ENCODE peak calls at places on chromosomes 12 and 14, in six cellular contexts. One of them, this sample, is unnamed.

GRCh38 chr14:61472025-61472672 is 150.8 kb downstream of the PRKCH start:
- DNase-seq in HCT116: no peak
- DNase-seq in keratinocyte: no peak
- DNase-seq in astrocyte: peak; percentile 99
- DNase-seq in fibroblast of lung: peak; percentile 99
- DNase-seq in DND-41: peak; percentile 76
- DNase-seq in this sample: no peak

GRCh38 chr14:100764716-100765115 is 38.0 kb downstream of the DLK1 start:
- DNase-seq in astrocyte: no peak
- DNase-seq in keratinocyte: no peak
- DNase-seq in fibroblast of lung: no peak
- DNase-seq in HCT116: no peak
- DNase-seq in DND-41: no peak
- DNase-seq in this sample: peak; percentile 70

GRCh38 chr12:100058482-100059029 is 73.8 kb upstream of the ANKS1B start:
- DNase-seq in DND-41: no peak
- DNase-seq in keratinocyte: peak; percentile 17
- DNase-seq in HCT116: no peak
- DNase-seq in fibroblast of lung: peak; percentile 97
- DNase-seq in astrocyte: peak; percentile 97
- DNase-seq in this sample: no peak

GRCh38 chr12:647039-647712 is 16.1 kb downstream of the NINJ2 start:
- DNase-seq in astrocyte: no peak
- DNase-seq in HCT116: no peak
- DNase-seq in fibroblast of lung: no peak
- DNase-seq in keratinocyte: no peak
- DNase-seq in DND-41: no peak
- DNase-seq in this sample: no peak

GRCh38 chr12:3216726-3217682 is 139.8 kb downstream of the TSPAN9 start:
- DNase-seq in fibroblast of lung: peak; percentile 80
- DNase-seq in DND-41: no peak
- DNase-seq in keratinocyte: peak; percentile 80
- DNase-seq in HCT116: peak; percentile 4
- DNase-seq in astrocyte: peak; percentile 71
- DNase-seq in this sample: no peak

GRCh38 chr14:54487771-54488170 is 1.0 kb downstream of the GMFB start:
- DNase-seq in HCT116: no peak
- DNase-seq in keratinocyte: no peak
- DNase-seq in fibroblast of lung: peak; percentile 65
- DNase-seq in DND-41: no peak
- DNase-seq in astrocyte: peak; percentile 49
- DNase-seq in this sample: peak; percentile 20

GRCh38 chr12:8052679-8053078 is 13.5 kb downstream of the C3AR1 start:
- DNase-seq in keratinocyte: no peak
- DNase-seq in HCT116: no peak
- DNase-seq in DND-41: no peak
- DNase-seq in astrocyte: no peak
- DNase-seq in fibroblast of lung: no peak
- DNase-seq in this sample: no peak

GRCh38 chr14:93926873-93927571 is at the start of gene FAM181A:
- DNase-seq in HCT116: no peak
- DNase-seq in keratinocyte: no peak
- DNase-seq in astrocyte: no peak
- DNase-seq in DND-41: no peak
- DNase-seq in fibroblast of lung: no peak
- DNase-seq in this sample: peak; percentile 33

GRCh38 chr12:41621288-41621687 is 433.2 kb downstream of the PDZRN4 start:
- DNase-seq in HCT116: no peak
- DNase-seq in DND-41: no peak
- DNase-seq in fibroblast of lung: no peak
- DNase-seq in keratinocyte: no peak
- DNase-seq in astrocyte: no peak
- DNase-seq in this sample: no peak

GRCh38 chr14:76891436-76891835 is 65.2 kb downstream of the LRRC74A start:
- DNase-seq in DND-41: no peak
- DNase-seq in HCT116: no peak
- DNase-seq in fibroblast of lung: no peak
- DNase-seq in astrocyte: no peak
- DNase-seq in keratinocyte: no peak
- DNase-seq in this sample: no peak

GRCh38 chr14:93146119-93146518 is 30.4 kb upstream of the ITPK1 start:
- DNase-seq in astrocyte: no peak
- DNase-seq in fibroblast of lung: no peak
- DNase-seq in DND-41: no peak
- DNase-seq in keratinocyte: no peak
- DNase-seq in HCT116: no peak
- DNase-seq in this sample: no peak

GRCh38 chr12:48969160-48969771 is 2.3 kb downstream of the WNT10B start:
- DNase-seq in astrocyte: no peak
- DNase-seq in HCT116: no peak
- DNase-seq in DND-41: no peak
- DNase-seq in keratinocyte: no peak
- DNase-seq in fibroblast of lung: no peak
- DNase-seq in this sample: no peak

GRCh38 chr12:10959777-10960176 is 20.7 kb upstream of the TAS2R14 start:
- DNase-seq in fibroblast of lung: no peak
- DNase-seq in astrocyte: no peak
- DNase-seq in HCT116: no peak
- DNase-seq in DND-41: no peak
- DNase-seq in keratinocyte: no peak
- DNase-seq in this sample: no peak

GRCh38 chr14:86574778-86575129 is 1044.8 kb downstream of the FLRT2 start:
- DNase-seq in astrocyte: no peak
- DNase-seq in HCT116: no peak
- DNase-seq in DND-41: no peak
- DNase-seq in keratinocyte: no peak
- DNase-seq in fibroblast of lung: no peak
- DNase-seq in this sample: no peak

GRCh38 chr12:132342322-132342721 is 12.9 kb upstream of the GALNT9 start:
- DNase-seq in keratinocyte: no peak
- DNase-seq in fibroblast of lung: no peak
- DNase-seq in astrocyte: no peak
- DNase-seq in HCT116: no peak
- DNase-seq in DND-41: peak; percentile 10
- DNase-seq in this sample: peak; percentile 63

GRCh38 chr12:108596854-108597558 is 878 bp downstream of the TMEM119 start:
- DNase-seq in DND-41: no peak
- DNase-seq in keratinocyte: no peak
- DNase-seq in fibroblast of lung: no peak
- DNase-seq in HCT116: no peak
- DNase-seq in astrocyte: no peak
- DNase-seq in this sample: no peak

GRCh38 chr14:64910847-64911495 is 3.3 kb upstream of the CHURC1 start:
- DNase-seq in astrocyte: no peak
- DNase-seq in HCT116: peak; percentile 39
- DNase-seq in DND-41: no peak
- DNase-seq in fibroblast of lung: peak; percentile 32
- DNase-seq in keratinocyte: no peak
- DNase-seq in this sample: peak; percentile 42

GRCh38 chr14:54901380-54902142 is 1.1 kb downstream of the GCH1 start:
- DNase-seq in keratinocyte: no peak
- DNase-seq in astrocyte: no peak
- DNase-seq in DND-41: peak; percentile 24
- DNase-seq in HCT116: no peak
- DNase-seq in fibroblast of lung: no peak
- DNase-seq in this sample: peak; percentile 40

GRCh38 chr14:39946796-39947195 is 514.6 kb upstream of the FBXO33 start:
- DNase-seq in HCT116: no peak
- DNase-seq in keratinocyte: no peak
- DNase-seq in DND-41: no peak
- DNase-seq in astrocyte: peak; percentile 25
- DNase-seq in fibroblast of lung: peak; percentile 48
- DNase-seq in this sample: no peak

GRCh38 chr14:84029246-84029645 is 1500.7 kb upstream of the FLRT2 start:
- DNase-seq in DND-41: no peak
- DNase-seq in astrocyte: no peak
- DNase-seq in keratinocyte: no peak
- DNase-seq in fibroblast of lung: no peak
- DNase-seq in HCT116: no peak
- DNase-seq in this sample: no peak

GRCh38 chr14:61140271-61140670 is 140.9 kb downstream of the TMEM30B start:
- DNase-seq in HCT116: no peak
- DNase-seq in keratinocyte: no peak
- DNase-seq in DND-41: no peak
- DNase-seq in fibroblast of lung: peak; percentile 51
- DNase-seq in astrocyte: peak; percentile 36
- DNase-seq in this sample: no peak

GRCh38 chr12:123238330-123238682 is 5.1 kb downstream of the MTRFR start:
- DNase-seq in astrocyte: no peak
- DNase-seq in HCT116: no peak
- DNase-seq in DND-41: no peak
- DNase-seq in fibroblast of lung: no peak
- DNase-seq in keratinocyte: no peak
- DNase-seq in this sample: no peak

DNA sequence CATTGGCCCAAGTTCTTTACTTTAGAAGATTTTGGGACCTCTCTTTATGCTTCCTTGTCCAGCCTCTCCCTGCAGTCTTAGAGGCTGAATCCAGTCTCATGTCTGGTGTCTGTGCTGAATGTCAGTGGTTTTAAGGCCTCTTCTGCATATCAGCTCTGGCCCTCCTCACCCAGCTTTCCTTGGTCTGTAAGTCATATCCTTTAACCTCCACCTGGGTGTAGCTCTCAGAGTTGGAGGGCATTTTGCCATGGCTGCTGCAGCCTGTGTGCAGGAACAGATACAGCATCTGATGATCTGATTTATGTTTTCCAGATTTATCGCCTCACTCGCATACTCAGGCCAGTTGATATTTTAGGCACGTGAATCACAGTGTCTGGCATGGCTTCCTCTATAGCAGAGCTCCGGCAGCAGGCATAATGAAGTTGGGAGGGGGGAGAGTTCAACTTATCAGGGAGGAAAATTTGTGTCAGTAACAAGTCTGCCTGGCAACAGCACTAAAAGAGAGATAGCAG is 335.0 kb downstream of the PCNX1 start:
- DNase-seq in HCT116: no peak
- DNase-seq in astrocyte: peak; percentile 80
- DNase-seq in fibroblast of lung: peak; percentile 82
- DNase-seq in keratinocyte: no peak
- DNase-seq in DND-41: no peak
- DNase-seq in this sample: no peak
- H3K4me1 ChIP-seq in HCT116: no peaks in the 10 kb centered on the region
- H3K4me1 ChIP-seq in astrocyte: peaks cover 7% of the 10 kb centered on the region
- H3K4me1 ChIP-seq in fibroblast of lung: no peaks in the 10 kb centered on the region
- H3K4me1 ChIP-seq in keratinocyte: peaks cover 14% of the 10 kb centered on the region
- H3K4me1 ChIP-seq in DND-41: peaks cover 18% of the 10 kb centered on the region
- H3K4me1 ChIP-seq in this sample: no peaks in the 10 kb centered on the region

GRCh38 chr12:34404377-34405285 is 382.3 kb downstream of the ALG10 start:
- DNase-seq in keratinocyte: no peak
- DNase-seq in DND-41: no peak
- DNase-seq in HCT116: no peak
- DNase-seq in fibroblast of lung: no peak
- DNase-seq in astrocyte: no peak
- DNase-seq in this sample: no peak

GRCh38 chr12:34406996-34407300 is 384.7 kb downstream of the ALG10 start:
- DNase-seq in astrocyte: no peak
- DNase-seq in DND-41: no peak
- DNase-seq in HCT116: no peak
- DNase-seq in fibroblast of lung: no peak
- DNase-seq in keratinocyte: no peak
- DNase-seq in this sample: no peak

GRCh38 chr12:34406228-34406995 is 384.1 kb downstream of the ALG10 start:
- DNase-seq in DND-41: no peak
- DNase-seq in HCT116: no peak
- DNase-seq in fibroblast of lung: no peak
- DNase-seq in astrocyte: no peak
- DNase-seq in keratinocyte: no peak
- DNase-seq in this sample: no peak

GRCh38 chr12:34405286-34406227 is 383.3 kb downstream of the ALG10 start:
- DNase-seq in DND-41: no peak
- DNase-seq in fibroblast of lung: no peak
- DNase-seq in keratinocyte: no peak
- DNase-seq in astrocyte: no peak
- DNase-seq in HCT116: no peak
- DNase-seq in this sample: no peak

DNA sequence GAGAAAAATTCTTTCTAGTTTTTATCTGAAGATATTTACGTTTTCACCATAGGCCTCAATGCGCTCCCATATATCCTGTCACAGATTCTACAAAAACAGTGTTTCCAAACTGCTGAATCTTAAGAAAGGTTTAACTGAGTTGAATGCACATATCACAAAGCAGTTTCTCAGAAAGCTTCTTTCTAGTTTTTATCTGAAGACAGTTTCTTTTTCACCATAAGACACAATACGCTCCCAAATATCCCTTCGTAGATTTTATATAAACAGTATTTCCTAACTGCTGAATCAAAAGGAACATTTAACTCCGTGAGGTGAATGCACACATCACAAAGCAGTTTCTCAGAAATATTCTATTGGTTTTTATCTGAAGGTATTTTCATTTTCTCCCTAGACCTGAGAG is 385.5 kb downstream of the ALG10 start:
- DNase-seq in keratinocyte: no peak
- DNase-seq in astrocyte: no peak
- DNase-seq in HCT116: no peak
- DNase-seq in DND-41: no peak
- DNase-seq in fibroblast of lung: no peak
- DNase-seq in this sample: no peak
- H3K9me3 ChIP-seq in keratinocyte: peaks cover 20% of the 10 kb centered on the region
- H3K9me3 ChIP-seq in astrocyte: peaks cover 28% of the 10 kb centered on the region
- H3K9me3 ChIP-seq in HCT116: no peaks in the 10 kb centered on the region
- H3K9me3 ChIP-seq in DND-41: peaks cover 43% of the 10 kb centered on the region
- H3K9me3 ChIP-seq in fibroblast of lung: no peaks in the 10 kb centered on the region
- H3K9me3 ChIP-seq in this sample: peaks cover 40% of the 10 kb centered on the region

DNA sequence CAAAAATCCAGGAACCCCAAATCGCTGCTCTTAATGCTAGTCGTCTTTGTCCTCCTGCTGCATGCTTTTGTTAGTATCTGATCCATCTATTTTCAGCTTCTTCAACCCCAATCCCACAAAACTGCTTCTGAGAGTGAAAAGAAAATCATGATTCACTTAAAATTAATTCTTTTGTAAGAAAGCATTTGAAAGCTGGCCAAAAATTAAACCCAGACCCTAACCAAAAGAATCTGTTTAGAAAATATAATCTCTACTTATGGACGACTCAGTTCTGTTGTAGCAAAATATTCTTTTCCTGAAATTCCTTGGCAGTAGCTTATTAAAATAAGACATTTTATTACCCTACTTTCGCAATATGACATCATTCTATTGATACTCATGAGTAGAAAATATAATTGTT is 443.6 kb upstream of the SYT1 start:
- DNase-seq in HCT116: no peak
- DNase-seq in DND-41: no peak
- DNase-seq in keratinocyte: no peak
- DNase-seq in astrocyte: peak; percentile 69
- DNase-seq in fibroblast of lung: peak; percentile 74
- DNase-seq in this sample: no peak
- H3K79me2 ChIP-seq in HCT116: no peaks in the 10 kb centered on the region
- H3K79me2 ChIP-seq in DND-41: no peaks in the 10 kb centered on the region
- H3K79me2 ChIP-seq in keratinocyte: no peaks in the 10 kb centered on the region
- H3K79me2 ChIP-seq in astrocyte: no peaks in the 10 kb centered on the region
- H3K79me2 ChIP-seq in fibroblast of lung: no peaks in the 10 kb centered on the region
- H3K79me2 ChIP-seq in this sample: no peaks in the 10 kb centered on the region

DNA sequence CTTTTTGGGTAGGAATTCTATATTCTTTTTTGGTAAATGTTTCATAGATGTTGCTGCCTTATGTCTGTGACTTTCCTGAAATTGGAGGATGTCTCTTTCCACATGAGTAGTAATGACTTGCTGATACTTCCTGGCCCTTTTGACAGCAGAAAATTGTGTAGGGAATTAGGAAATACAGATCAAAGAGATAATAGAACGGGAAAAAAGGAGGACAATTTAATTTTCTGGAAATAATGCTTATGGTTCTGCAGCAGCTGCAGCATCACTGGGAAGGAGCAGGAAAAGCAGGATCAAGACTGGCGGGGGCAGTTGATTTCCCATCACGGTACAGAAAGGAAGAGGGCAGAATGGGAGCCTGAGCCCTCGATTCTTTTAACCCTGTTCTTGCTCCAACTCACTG is 68.8 kb upstream of the PZP start:
- DNase-seq in DND-41: no peak
- DNase-seq in fibroblast of lung: no peak
- DNase-seq in astrocyte: no peak
- DNase-seq in keratinocyte: no peak
- DNase-seq in HCT116: no peak
- DNase-seq in this sample: no peak
- H3K4me1 ChIP-seq in DND-41: no peaks in the 10 kb centered on the region
- H3K4me1 ChIP-seq in fibroblast of lung: no peaks in the 10 kb centered on the region
- H3K4me1 ChIP-seq in astrocyte: no peaks in the 10 kb centered on the region
- H3K4me1 ChIP-seq in keratinocyte: peaks cover 6% of the 10 kb centered on the region
- H3K4me1 ChIP-seq in HCT116: no peaks in the 10 kb centered on the region
- H3K4me1 ChIP-seq in this sample: no peaks in the 10 kb centered on the region